ENCODE peak calls at places on chromosomes 4 and X, in six cellular contexts. J is WTC11, F is endothelial cell of umbilical vein, T is HepG2, W is K562, O is H1. G is an unnamed sample.

GRCh38 chr4:106763044-106763443 is 273.1 kb downstream of the DKK2 start:
- DNase-seq in J (no peak), F (no peak), T (no peak), W (no peak), O (no peak), G (no peak)

GRCh38 chr4:4867745-4868505 is 8.5 kb downstream of the MSX1 start:
- DNase-seq in J (no peak), F (no peak), T (no peak), W (no peak), O (no peak), G (no peak)

GRCh38 chr4:64784125-64784524 is 374.9 kb upstream of the TECRL start:
- DNase-seq in J (no peak), F (peak), T (no peak), W (no peak), O (no peak), G (no peak)

GRCh38 chr4:144734522-144734921 is 88.6 kb downstream of the HHIP start:
- DNase-seq in J (peak), F (no peak), T (no peak), W (no peak), O (no peak), G (no peak)

GRCh38 chrX:124699876-124700275 is 353.5 kb downstream of the SH2D1A start:
- DNase-seq in J (no peak), F (no peak), T (no peak), W (no peak), O (no peak), G (no peak)

GRCh38 chrX:153457827-153458466 is 12.1 kb upstream of the TREX2 start:
- DNase-seq in J (no peak), F (no peak), T (no peak), W (no peak), O (no peak), G (no peak)

GRCh38 chrX:140765043-140765784 is 55.7 kb downstream of the LINC00632 start:
- DNase-seq in J (peak), F (peak), T (no peak), W (no peak), O (no peak), G (no peak)

GRCh38 chrX:10620121-10620699 is at the start of gene MID1:
- DNase-seq in J (peak), F (peak), T (no peak), W (no peak), O (peak), G (peak)

GRCh38 chr4:44978035-44978434 is 251.7 kb upstream of the GNPDA2 start:
- DNase-seq in J (no peak), F (no peak), T (no peak), W (no peak), O (no peak), G (no peak)

GRCh38 chrX:136214551-136214950 is 36.6 kb downstream of the MAP7D3 start:
- DNase-seq in J (no peak), F (peak), T (peak), W (no peak), O (no peak), G (no peak)

GRCh38 chr4:94290245-94290644 is 52.4 kb downstream of the HPGDS start:
- DNase-seq in J (no peak), F (no peak), T (no peak), W (no peak), O (no peak), G (peak)

GRCh38 chrX:118698516-118699247 is 28.7 kb upstream of the IL13RA1 start:
- DNase-seq in J (no peak), F (peak), T (no peak), W (no peak), O (no peak), G (no peak)

GRCh38 chrX:42276982-42277690 is 353.8 kb upstream of the CASK start:
- DNase-seq in J (no peak), F (no peak), T (peak), W (no peak), O (no peak), G (no peak)

GRCh38 chr4:40719008-40719623 is 30.6 kb upstream of the NSUN7 start:
- DNase-seq in J (no peak), F (peak), T (peak), W (peak), O (no peak), G (peak)

GRCh38 chr4:184983660-184984356 is 34.5 kb upstream of the HELT start:
- DNase-seq in J (peak), F (peak), T (peak), W (peak), O (peak), G (peak)

DNA sequence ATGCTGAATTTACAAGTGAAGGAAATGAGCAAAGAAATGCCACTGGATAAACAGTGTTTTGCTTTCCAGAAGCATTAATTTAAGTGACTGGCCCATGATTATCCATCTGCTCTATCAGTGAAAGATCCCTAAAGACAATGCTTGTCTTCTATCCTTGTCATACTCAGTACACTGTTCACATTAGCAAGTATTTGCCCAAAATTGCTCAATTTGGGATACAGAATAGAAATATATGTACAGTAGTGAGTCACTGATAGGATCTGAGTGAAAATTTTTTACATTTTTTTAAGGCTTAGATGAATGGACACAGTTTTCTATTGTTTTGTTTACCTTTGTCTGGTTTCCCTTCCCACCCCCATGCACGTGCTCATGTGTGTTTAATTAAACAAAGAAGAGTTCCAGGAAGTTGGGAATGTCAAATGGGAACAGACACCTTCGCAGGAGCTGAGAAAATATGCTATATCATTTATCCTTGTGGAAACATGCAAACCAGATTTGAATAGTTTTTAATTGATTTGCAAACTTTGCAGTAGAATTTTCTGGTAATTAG is 656.3 kb downstream of the RPA4 start:
- DNase-seq in J (no peak), F (peak), T (peak), W (no peak), O (no peak), G (no peak)
- TF ChIP-seq JUN in J (no peak), F (no peak), T (no peak), W (no peak), O (no peak), G (no peak)

GRCh38 chrX:30253257-30253656 is 6.3 kb downstream of the MAGEB1 start:
- DNase-seq in J (no peak), F (no peak), T (no peak), W (no peak), O (no peak), G (no peak)
- TF ChIP-seq JUN in J (no peak), F (no peak), T (no peak), W (no peak), O (no peak), G (no peak)

GRCh38 chr4:23279377-23279988 is 586.7 kb downstream of the GBA3 start:
- DNase-seq in J (no peak), F (no peak), T (no peak), W (peak), O (no peak), G (no peak)
- TF ChIP-seq JUN in J (no peak), F (no peak), T (no peak), W (no peak), O (no peak), G (no peak)

GRCh38 chr4:6750302-6751221 is 32.0 kb upstream of the KIAA0232 start:
- DNase-seq in J (no peak), F (no peak), T (no peak), W (peak), O (no peak), G (no peak)

GRCh38 chr4:6753103-6753560 is 29.4 kb upstream of the KIAA0232 start:
- DNase-seq in J (no peak), F (no peak), T (peak), W (peak), O (no peak), G (no peak)

GRCh38 chr4:6751611-6752485 is 30.7 kb upstream of the KIAA0232 start:
- DNase-seq in J (no peak), F (no peak), T (no peak), W (peak), O (no peak), G (no peak)

GRCh38 chr4:6753891-6754290 is 28.6 kb upstream of the KIAA0232 start:
- DNase-seq in J (no peak), F (no peak), T (no peak), W (no peak), O (no peak), G (no peak)

GRCh38 chr4:6752486-6752829 is 30.1 kb upstream of the KIAA0232 start:
- DNase-seq in J (no peak), F (no peak), T (no peak), W (peak), O (no peak), G (no peak)
- TF ChIP-seq JUN in J (no peak), F (no peak), T (no peak), W (no peak), O (no peak), G (no peak)

DNA sequence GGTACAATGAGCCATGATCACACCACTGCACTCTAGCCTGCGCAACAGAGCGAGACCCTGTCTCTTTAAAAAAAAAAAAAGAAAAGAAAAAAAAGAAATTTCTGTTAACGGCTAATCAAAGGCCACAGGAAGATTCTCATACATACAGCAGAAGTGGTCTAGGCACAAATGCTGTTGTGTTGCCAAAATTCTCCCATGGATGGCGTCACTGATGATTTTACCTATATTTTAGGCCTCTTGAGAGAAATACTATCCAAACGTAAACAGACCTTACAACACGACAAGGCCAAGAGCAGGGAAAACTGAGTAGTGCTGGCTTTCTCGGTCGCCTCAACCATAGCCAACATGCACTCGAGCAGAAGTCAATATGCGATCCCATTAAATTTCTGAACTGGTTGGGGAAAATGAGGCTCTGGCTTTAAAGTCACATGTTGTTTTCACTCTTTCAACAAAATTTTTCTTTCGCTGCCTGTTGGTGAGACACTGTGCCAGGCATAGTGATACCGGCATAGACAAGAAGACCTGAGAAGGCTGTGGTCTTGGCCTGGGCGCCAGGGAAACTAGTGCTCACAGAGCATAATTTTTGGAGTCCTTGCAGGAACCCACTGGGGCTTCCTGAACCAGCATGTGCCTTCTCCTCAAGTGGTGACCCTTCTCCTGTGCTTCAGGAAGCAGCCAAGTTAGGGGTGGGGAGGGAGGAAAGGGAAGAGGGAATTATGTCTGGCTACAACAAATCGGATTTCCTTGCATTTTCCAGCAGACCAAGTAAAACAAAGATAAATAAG is 20.6 kb downstream of the SH3KBP1 start:
- DNase-seq in J (no peak), F (peak), T (no peak), W (no peak), O (no peak), G (no peak)
- TF ChIP-seq JUN in J (no peak), F (no peak), T (no peak), W (no peak), O (no peak), G (no peak)

GRCh38 chrX:88613338-88613737 is 133.7 kb upstream of the CPXCR1 start:
- DNase-seq in J (no peak), F (peak), T (peak), W (no peak), O (no peak), G (no peak)
- TF ChIP-seq JUN in J (no peak), F (no peak), T (no peak), W (no peak), O (no peak), G (no peak)

GRCh38 chrX:133177202-133177601 is 41.0 kb downstream of the TFDP3 start:
- DNase-seq in J (no peak), F (no peak), T (no peak), W (no peak), O (no peak), G (no peak)

GRCh38 chrX:133171962-133172708 is 46.0 kb downstream of the TFDP3 start:
- DNase-seq in J (no peak), F (peak), T (no peak), W (peak), O (no peak), G (peak)
- TF ChIP-seq JUN in J (no peak), F (no peak), T (no peak), W (no peak), O (no peak), G (no peak)

GRCh38 chrX:96985046-96985445 is 101.3 kb downstream of the RPA4 start:
- DNase-seq in J (no peak), F (no peak), T (no peak), W (no peak), O (no peak), G (no peak)

GRCh38 chrX:96982159-96982558 is 98.5 kb downstream of the RPA4 start:
- DNase-seq in J (no peak), F (peak), T (no peak), W (no peak), O (no peak), G (no peak)

GRCh38 chrX:96984538-96984937 is 100.8 kb downstream of the RPA4 start:
- DNase-seq in J (no peak), F (no peak), T (no peak), W (no peak), O (no peak), G (no peak)

GRCh38 chrX:96987228-96987627 is 103.5 kb downstream of the RPA4 start:
- DNase-seq in J (no peak), F (no peak), T (no peak), W (no peak), O (no peak), G (no peak)
- TF ChIP-seq JUN in J (no peak), F (no peak), T (no peak), W (no peak), O (no peak), G (no peak)

G was measured in A549.